ENCODE peak calls at places on chromosomes 5 and 9, in seven cellular contexts. One of them, this sample, is unnamed.

GRCh38 chr5:64180661-64181343 is 15.2 kb downstream of the RNF180 start:
- DNase-seq in Calu3: no peak
- DNase-seq in cardiac fibroblast: peak; percentile 14
- DNase-seq in fibroblast of pulmonary artery: peak; percentile 29
- DNase-seq in BJ: no peak
- DNase-seq in chondrocyte: no peak
- DNase-seq in astrocyte of the spinal cord: peak; percentile 4
- DNase-seq in this sample: no peak

GRCh38 chr9:135471751-135472640 is 7.6 kb upstream of the PPP1R26 start:
- DNase-seq in chondrocyte: no peak
- DNase-seq in BJ: no peak
- DNase-seq in cardiac fibroblast: no peak
- DNase-seq in fibroblast of pulmonary artery: no peak
- DNase-seq in Calu3: no peak
- DNase-seq in astrocyte of the spinal cord: no peak
- DNase-seq in this sample: peak; percentile 28

GRCh38 chr9:131233556-131233955 is 42.8 kb downstream of the FAM78A start:
- DNase-seq in astrocyte of the spinal cord: no peak
- DNase-seq in cardiac fibroblast: no peak
- DNase-seq in fibroblast of pulmonary artery: no peak
- DNase-seq in Calu3: no peak
- DNase-seq in chondrocyte: no peak
- DNase-seq in BJ: no peak
- DNase-seq in this sample: no peak

GRCh38 chr9:95516221-95516735 is 493 bp downstream of the PTCH1 start:
- DNase-seq in cardiac fibroblast: no peak
- DNase-seq in Calu3: no peak
- DNase-seq in BJ: no peak
- DNase-seq in fibroblast of pulmonary artery: peak; percentile 21
- DNase-seq in astrocyte of the spinal cord: no peak
- DNase-seq in chondrocyte: no peak
- DNase-seq in this sample: no peak

GRCh38 chr9:84953797-84954695 is 284.5 kb downstream of the NTRK2 start:
- DNase-seq in cardiac fibroblast: peak; percentile 62
- DNase-seq in fibroblast of pulmonary artery: peak; percentile 51
- DNase-seq in Calu3: peak; percentile 77
- DNase-seq in chondrocyte: no peak
- DNase-seq in BJ: no peak
- DNase-seq in astrocyte of the spinal cord: peak; percentile 60
- DNase-seq in this sample: peak; percentile 77

GRCh38 chr5:89043676-89044075 is 160.7 kb upstream of the MEF2C start:
- DNase-seq in fibroblast of pulmonary artery: no peak
- DNase-seq in Calu3: no peak
- DNase-seq in cardiac fibroblast: no peak
- DNase-seq in BJ: no peak
- DNase-seq in astrocyte of the spinal cord: peak; percentile 41
- DNase-seq in chondrocyte: no peak
- DNase-seq in this sample: no peak

GRCh38 chr5:167696558-167697314 is 594.7 kb upstream of the WWC1 start:
- DNase-seq in chondrocyte: no peak
- DNase-seq in BJ: no peak
- DNase-seq in fibroblast of pulmonary artery: no peak
- DNase-seq in cardiac fibroblast: no peak
- DNase-seq in astrocyte of the spinal cord: no peak
- DNase-seq in Calu3: no peak
- DNase-seq in this sample: no peak

GRCh38 chr9:136045595-136046554 is 49.2 kb downstream of the NACC2 start:
- DNase-seq in BJ: no peak
- DNase-seq in astrocyte of the spinal cord: no peak
- DNase-seq in chondrocyte: no peak
- DNase-seq in fibroblast of pulmonary artery: peak; percentile 39
- DNase-seq in cardiac fibroblast: peak; percentile 65
- DNase-seq in Calu3: no peak
- DNase-seq in this sample: peak; percentile 89

GRCh38 chr5:168357881-168358280 is 66.4 kb downstream of the WWC1 start:
- DNase-seq in astrocyte of the spinal cord: no peak
- DNase-seq in fibroblast of pulmonary artery: no peak
- DNase-seq in Calu3: no peak
- DNase-seq in BJ: no peak
- DNase-seq in cardiac fibroblast: no peak
- DNase-seq in chondrocyte: no peak
- DNase-seq in this sample: no peak

GRCh38 chr5:68027519-68027918 is 188.0 kb upstream of the PIK3R1 start:
- DNase-seq in Calu3: no peak
- DNase-seq in chondrocyte: no peak
- DNase-seq in BJ: peak; percentile 93
- DNase-seq in fibroblast of pulmonary artery: peak; percentile 74
- DNase-seq in astrocyte of the spinal cord: peak; percentile 86
- DNase-seq in cardiac fibroblast: peak; percentile 87
- DNase-seq in this sample: no peak

GRCh38 chr5:178069909-178070308 is 43.4 kb upstream of the N4BP3 start:
- DNase-seq in astrocyte of the spinal cord: no peak
- DNase-seq in chondrocyte: peak; percentile 46
- DNase-seq in Calu3: peak; percentile 67
- DNase-seq in BJ: no peak
- DNase-seq in cardiac fibroblast: peak; percentile 45
- DNase-seq in fibroblast of pulmonary artery: peak; percentile 33
- DNase-seq in this sample: peak; percentile 78

GRCh38 chr5:50711280-50711679 is 44.8 kb downstream of the PARP8 start:
- DNase-seq in Calu3: peak; percentile 53
- DNase-seq in cardiac fibroblast: peak; percentile 1
- DNase-seq in BJ: no peak
- DNase-seq in fibroblast of pulmonary artery: no peak
- DNase-seq in astrocyte of the spinal cord: peak; percentile 3
- DNase-seq in chondrocyte: no peak
- DNase-seq in this sample: no peak

GRCh38 chr5:84384604-84385575 is at the start of gene EDIL3:
- DNase-seq in cardiac fibroblast: peak; percentile 69
- DNase-seq in BJ: no peak
- DNase-seq in chondrocyte: peak; percentile 94
- DNase-seq in fibroblast of pulmonary artery: peak; percentile 60
- DNase-seq in astrocyte of the spinal cord: peak; percentile 73
- DNase-seq in Calu3: peak; percentile 15
- DNase-seq in this sample: peak; percentile 69

GRCh38 chr9:38358390-38359296 is 33.9 kb upstream of the ALDH1B1 start:
- DNase-seq in fibroblast of pulmonary artery: no peak
- DNase-seq in astrocyte of the spinal cord: peak; percentile 27
- DNase-seq in BJ: no peak
- DNase-seq in cardiac fibroblast: no peak
- DNase-seq in Calu3: no peak
- DNase-seq in chondrocyte: no peak
- DNase-seq in this sample: no peak

GRCh38 chr5:2140501-2140900 is 257.8 kb upstream of the IRX4 start:
- DNase-seq in BJ: no peak
- DNase-seq in cardiac fibroblast: no peak
- DNase-seq in chondrocyte: no peak
- DNase-seq in astrocyte of the spinal cord: no peak
- DNase-seq in Calu3: no peak
- DNase-seq in fibroblast of pulmonary artery: no peak
- DNase-seq in this sample: peak; percentile 33

GRCh38 chr9:100213730-100214477 is 114.9 kb downstream of the INVS start:
- DNase-seq in Calu3: no peak
- DNase-seq in BJ: peak; percentile 31
- DNase-seq in fibroblast of pulmonary artery: peak; percentile 57
- DNase-seq in astrocyte of the spinal cord: peak; percentile 66
- DNase-seq in chondrocyte: no peak
- DNase-seq in cardiac fibroblast: peak; percentile 13
- DNase-seq in this sample: no peak

GRCh38 chr5:32725994-32726659 is 15.0 kb downstream of the NPR3 start:
- DNase-seq in astrocyte of the spinal cord: no peak
- DNase-seq in fibroblast of pulmonary artery: no peak
- DNase-seq in cardiac fibroblast: peak; percentile 19
- DNase-seq in chondrocyte: no peak
- DNase-seq in BJ: no peak
- DNase-seq in Calu3: no peak
- DNase-seq in this sample: no peak

GRCh38 chr5:120293796-120294195 is 170.3 kb upstream of the PRR16 start:
- DNase-seq in astrocyte of the spinal cord: peak; percentile 72
- DNase-seq in chondrocyte: no peak
- DNase-seq in fibroblast of pulmonary artery: peak; percentile 35
- DNase-seq in cardiac fibroblast: peak; percentile 67
- DNase-seq in Calu3: no peak
- DNase-seq in BJ: peak; percentile 75
- DNase-seq in this sample: no peak

GRCh38 chr5:151250346-151251000 is 2.5 kb upstream of the GM2A start:
- DNase-seq in Calu3: no peak
- DNase-seq in astrocyte of the spinal cord: no peak
- DNase-seq in fibroblast of pulmonary artery: no peak
- DNase-seq in chondrocyte: no peak
- DNase-seq in cardiac fibroblast: no peak
- DNase-seq in BJ: no peak
- DNase-seq in this sample: no peak

GRCh38 chr9:88425538-88425950 is 37.3 kb downstream of the SPIN1 start:
- DNase-seq in Calu3: no peak
- DNase-seq in chondrocyte: no peak
- DNase-seq in fibroblast of pulmonary artery: peak; percentile 45
- DNase-seq in BJ: no peak
- DNase-seq in cardiac fibroblast: peak; percentile 52
- DNase-seq in astrocyte of the spinal cord: peak; percentile 23
- DNase-seq in this sample: no peak

GRCh38 chr5:127074466-127074865 is 1.2 kb upstream of the C5orf63 start:
- DNase-seq in cardiac fibroblast: no peak
- DNase-seq in BJ: no peak
- DNase-seq in fibroblast of pulmonary artery: no peak
- DNase-seq in astrocyte of the spinal cord: no peak
- DNase-seq in Calu3: no peak
- DNase-seq in chondrocyte: no peak
- DNase-seq in this sample: no peak

GRCh38 chr5:16844952-16845351 is 91.1 kb downstream of the MYO10 start:
- DNase-seq in cardiac fibroblast: no peak
- DNase-seq in fibroblast of pulmonary artery: no peak
- DNase-seq in chondrocyte: no peak
- DNase-seq in BJ: no peak
- DNase-seq in Calu3: no peak
- DNase-seq in astrocyte of the spinal cord: no peak
- DNase-seq in this sample: no peak
- TF ChIP-seq CTCF in cardiac fibroblast: no peak
- TF ChIP-seq CTCF in fibroblast of pulmonary artery: no peak
- TF ChIP-seq CTCF in chondrocyte: peak; percentile 38
- TF ChIP-seq CTCF in BJ: no peak
- TF ChIP-seq CTCF in Calu3: no peak
- TF ChIP-seq CTCF in astrocyte of the spinal cord: peak; percentile 12
- TF ChIP-seq CTCF in this sample: no peak

GRCh38 chr5:147688965-147689364 is 93.6 kb downstream of the JAKMIP2 start:
- DNase-seq in astrocyte of the spinal cord: peak; percentile 85
- DNase-seq in Calu3: no peak
- DNase-seq in chondrocyte: no peak
- DNase-seq in BJ: no peak
- DNase-seq in fibroblast of pulmonary artery: peak; percentile 22
- DNase-seq in cardiac fibroblast: peak; percentile 59
- DNase-seq in this sample: no peak
- TF ChIP-seq CTCF in astrocyte of the spinal cord: no peak
- TF ChIP-seq CTCF in Calu3: no peak
- TF ChIP-seq CTCF in chondrocyte: no peak
- TF ChIP-seq CTCF in BJ: no peak
- TF ChIP-seq CTCF in fibroblast of pulmonary artery: no peak
- TF ChIP-seq CTCF in cardiac fibroblast: no peak
- TF ChIP-seq CTCF in this sample: no peak

GRCh38 chr5:157816682-157817268 is 42.2 kb downstream of the CLINT1 start:
- DNase-seq in chondrocyte: no peak
- DNase-seq in Calu3: no peak
- DNase-seq in fibroblast of pulmonary artery: peak; percentile 47
- DNase-seq in astrocyte of the spinal cord: peak; percentile 23
- DNase-seq in BJ: no peak
- DNase-seq in cardiac fibroblast: peak; percentile 36
- DNase-seq in this sample: no peak
- TF ChIP-seq CTCF in chondrocyte: peak; percentile 94
- TF ChIP-seq CTCF in Calu3: peak; percentile 37
- TF ChIP-seq CTCF in fibroblast of pulmonary artery: peak; percentile 42
- TF ChIP-seq CTCF in astrocyte of the spinal cord: peak; percentile 27
- TF ChIP-seq CTCF in BJ: peak; percentile 30
- TF ChIP-seq CTCF in cardiac fibroblast: peak; percentile 31
- TF ChIP-seq CTCF in this sample: peak; percentile 32

DNA sequence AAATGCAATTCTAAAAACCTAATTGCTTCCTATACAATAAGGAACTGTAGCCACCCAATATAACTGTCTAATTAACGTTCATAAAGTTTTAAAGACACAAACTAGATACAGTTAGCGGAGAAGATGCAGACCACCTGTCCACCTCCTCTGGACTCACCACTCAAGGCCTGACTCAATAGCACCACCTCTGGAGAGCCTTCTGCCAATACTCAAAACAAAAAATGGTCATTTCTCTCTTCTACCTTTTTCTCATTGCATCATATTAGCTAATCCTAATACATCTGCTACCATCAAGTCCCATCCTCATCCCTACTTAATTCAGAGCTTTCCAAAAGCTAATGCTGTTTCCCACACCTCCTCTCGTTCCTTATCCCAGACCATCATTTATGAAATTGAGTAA is 159.9 kb downstream of the MLLT3 start:
- DNase-seq in BJ: no peak
- DNase-seq in fibroblast of pulmonary artery: no peak
- DNase-seq in chondrocyte: no peak
- DNase-seq in astrocyte of the spinal cord: no peak
- DNase-seq in cardiac fibroblast: no peak
- DNase-seq in Calu3: no peak
- DNase-seq in this sample: no peak
- TF ChIP-seq CTCF in BJ: no peak
- TF ChIP-seq CTCF in fibroblast of pulmonary artery: no peak
- TF ChIP-seq CTCF in chondrocyte: no peak
- TF ChIP-seq CTCF in astrocyte of the spinal cord: peak; percentile 14
- TF ChIP-seq CTCF in cardiac fibroblast: peak; percentile 18
- TF ChIP-seq CTCF in Calu3: no peak
- TF ChIP-seq CTCF in this sample: no peak